ENCODE peak calls at places on chromosomes 4 and X, in ten cellular contexts. Y, K, G, I, P, C, Q, T, M and H are unnamed samples.

GRCh38 chr4:7328913-7329638 is 105.7 kb downstream of the PSAPL1 start:
- DNase-seq in Y (peak), C (peak), I (peak), Q (peak), K (peak), T (peak), G (peak), P (no peak), M (peak), H (no peak)

GRCh38 chr4:87824352-87824751 is 8.4 kb upstream of the MEPE start:
- DNase-seq in T (no peak), M (no peak), Q (no peak), Y (no peak), C (no peak), P (no peak), G (no peak), K (no peak), I (no peak), H (no peak)

GRCh38 chr4:76003015-76003414 is 4.3 kb downstream of the CXCL9 start:
- DNase-seq in C (no peak), G (no peak), K (no peak), Y (no peak), P (no peak), M (no peak), I (no peak), T (no peak), Q (no peak), H (no peak)

GRCh38 chr4:65083076-65083475 is 587.2 kb downstream of the EPHA5 start:
- DNase-seq in T (no peak), M (no peak), Y (no peak), P (no peak), G (no peak), K (no peak), Q (no peak), I (no peak), C (peak), H (no peak)

GRCh38 chr4:110055014-110055768 is 142.5 kb downstream of the EGF start:
- DNase-seq in Q (no peak), G (no peak), K (no peak), I (no peak), P (peak), M (no peak), Y (no peak), C (peak), T (no peak), H (peak)

GRCh38 chr4:183348706-183349659 is 26.8 kb upstream of the CLDN24 start:
- DNase-seq in G (peak), T (peak), Q (no peak), K (no peak), I (no peak), C (peak), Y (peak), P (no peak), M (no peak), H (peak)

GRCh38 chrX:99095965-99096364 is 1314.1 kb downstream of the PCDH19 start:
- DNase-seq in T (no peak), G (no peak), P (no peak), Q (no peak), I (no peak), K (no peak), M (no peak), Y (no peak), C (no peak), H (no peak)

GRCh38 chr4:39469429-39470077 is 10.7 kb downstream of the LIAS start:
- DNase-seq in G (peak), I (no peak), T (peak), Q (no peak), Y (peak), C (peak), K (peak), P (peak), M (no peak), H (peak)

GRCh38 chr4:153495480-153496206 is 29.5 kb downstream of the TMEM131L start:
- DNase-seq in Q (no peak), T (no peak), K (no peak), Y (no peak), P (no peak), I (no peak), C (no peak), G (no peak), M (no peak), H (peak)

GRCh38 chrX:17692709-17693346 is 44.5 kb upstream of the SCML1 start:
- DNase-seq in K (no peak), M (no peak), Q (no peak), P (no peak), Y (no peak), C (peak), G (no peak), T (no peak), I (no peak), H (no peak)

GRCh38 chr4:159235779-159236368 is 133.0 kb downstream of the RAPGEF2 start:
- DNase-seq in K (no peak), T (no peak), P (no peak), G (no peak), Q (no peak), M (no peak), Y (no peak), I (no peak), C (peak), H (no peak)

GRCh38 chr4:18675586-18675985 is 654.0 kb upstream of the LCORL start:
- DNase-seq in K (no peak), Q (no peak), I (no peak), M (no peak), T (no peak), C (no peak), Y (no peak), P (no peak), G (no peak), H (no peak)

GRCh38 chr4:53963786-53964185 is 100.6 kb downstream of the CHIC2 start:
- DNase-seq in I (no peak), G (no peak), M (no peak), Y (no peak), C (peak), P (no peak), Q (no peak), K (no peak), T (no peak), H (no peak)

GRCh38 chrX:148665001-148665400 is 164.6 kb downstream of the AFF2 start:
- DNase-seq in Q (no peak), C (no peak), P (no peak), G (no peak), Y (no peak), K (no peak), T (no peak), I (no peak), M (no peak), H (no peak)

DNA sequence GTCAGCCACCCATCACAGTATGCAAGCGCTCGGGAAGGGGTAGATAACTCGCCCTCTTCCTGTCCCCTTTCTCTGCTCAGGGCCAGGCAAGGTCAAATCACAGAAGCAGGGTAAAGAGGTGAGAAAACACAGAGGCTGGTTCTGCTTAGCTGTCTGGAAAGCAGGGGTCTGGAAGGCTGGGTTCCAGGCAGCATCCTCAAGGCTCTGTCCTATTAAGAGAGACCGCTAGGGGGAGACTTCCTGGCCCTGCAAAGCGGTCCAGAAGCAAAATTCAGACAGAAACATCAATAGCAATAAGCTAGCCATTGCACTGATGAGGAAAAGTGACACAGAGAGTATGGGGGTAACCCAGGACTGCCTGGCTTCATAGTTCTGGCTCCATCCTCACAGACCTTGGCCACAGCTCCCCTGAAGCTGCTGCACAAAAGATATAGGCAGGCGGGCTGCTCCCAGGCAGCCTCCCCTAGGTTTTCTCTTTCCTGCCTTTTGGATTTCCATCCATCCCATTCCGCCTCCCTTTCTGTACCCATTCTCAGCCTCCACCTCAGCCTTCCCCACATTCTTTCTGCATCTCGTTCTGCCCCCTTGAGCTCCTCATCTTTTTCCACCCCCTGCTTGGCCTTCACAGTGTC is 308.5 kb downstream of the EVC2 start:
- DNase-seq in Y (no peak), C (peak), P (no peak), K (no peak), T (peak), M (no peak), I (no peak), G (no peak), Q (no peak), H (no peak)
- TF ChIP-seq CTCF in Y (peak), C (peak), P (peak), K (peak), T (peak), M (peak), I (peak), G (peak), Q (peak), H (peak)

GRCh38 chr4:79917246-79917645 is 155.8 kb downstream of the ANTXR2 start:
- DNase-seq in G (peak), K (no peak), I (no peak), Q (no peak), P (peak), T (peak), M (peak), Y (peak), C (peak), H (peak)
- TF ChIP-seq CTCF in G (peak), K (peak), I (peak), Q (peak), P (peak), T (peak), M (peak), Y (peak), C (peak), H (peak)

DNA sequence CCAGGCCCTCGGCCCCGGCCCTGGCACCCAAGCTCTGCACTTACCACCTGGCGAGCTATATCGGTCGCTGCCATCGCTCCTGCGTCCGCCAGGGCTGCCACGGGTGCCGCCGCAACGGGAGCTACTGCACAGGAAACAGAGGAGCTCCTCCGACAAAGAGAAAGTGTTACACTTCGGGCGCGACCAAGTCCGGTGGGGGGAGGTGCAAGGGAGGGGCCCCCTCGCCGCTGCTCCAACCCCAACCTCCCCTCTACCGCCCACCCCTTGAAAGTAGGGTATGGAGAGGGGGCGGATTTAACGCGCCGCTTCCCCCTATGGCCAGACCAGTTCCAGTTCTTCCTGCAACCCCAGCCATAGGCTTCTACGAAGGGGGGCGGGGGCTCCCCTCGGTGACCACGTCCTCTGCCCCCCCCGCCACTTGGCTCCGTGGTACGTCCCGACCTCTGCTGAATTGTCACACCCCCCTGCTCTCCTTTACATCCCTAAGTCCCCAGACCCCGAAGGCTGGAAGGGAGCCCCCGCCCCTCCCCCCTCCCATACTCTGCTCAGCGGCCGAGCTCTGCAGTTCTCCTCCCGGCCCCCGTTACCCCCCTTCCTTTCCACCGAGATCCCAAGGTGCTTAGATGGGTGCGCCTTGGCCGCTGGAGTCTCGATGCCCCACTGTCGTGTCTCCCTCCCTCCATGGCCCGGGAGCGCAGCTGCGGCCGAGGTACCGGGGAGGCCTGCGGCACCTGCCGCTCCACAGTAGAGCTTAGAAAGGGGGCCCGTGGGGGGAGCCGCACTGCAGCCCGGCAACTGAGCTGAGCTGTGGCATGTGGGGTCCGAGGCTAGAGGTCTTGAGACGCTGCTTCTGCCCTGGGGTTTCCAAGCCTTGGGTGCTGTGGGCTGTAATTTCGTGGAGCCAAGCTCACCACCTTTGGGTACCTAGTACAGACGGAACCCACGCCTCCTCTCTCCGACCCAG is at the start of gene SEPTIN6:
- DNase-seq in T (peak), Q (peak), I (peak), M (peak), G (no peak), Y (no peak), C (peak), K (peak), P (peak), H (peak)
- TF ChIP-seq CTCF in T (no peak), Q (no peak), I (peak), M (no peak), G (peak), Y (peak), C (no peak), K (no peak), P (peak), H (no peak)

GRCh38 chrX:132442674-132443073 is 46.2 kb downstream of the MBNL3 start:
- DNase-seq in Q (no peak), C (peak), G (no peak), I (no peak), K (no peak), Y (no peak), P (no peak), M (no peak), T (no peak), H (no peak)
- TF ChIP-seq CTCF in Q (no peak), C (no peak), G (no peak), I (no peak), K (no peak), Y (no peak), P (no peak), M (no peak), T (no peak), H (no peak)

GRCh38 chrX:67724359-67725110 is 180.7 kb downstream of the AR start:
- DNase-seq in P (no peak), I (no peak), M (no peak), T (no peak), G (no peak), C (peak), K (peak), Y (no peak), Q (no peak), H (no peak)
- TF ChIP-seq CTCF in P (no peak), I (no peak), M (peak), T (no peak), G (no peak), C (peak), K (no peak), Y (peak), Q (peak), H (no peak)

GRCh38 chrX:57821703-57822375 is 88.4 kb downstream of the ZXDA start:
- DNase-seq in T (peak), C (peak), G (peak), Q (no peak), I (no peak), P (peak), Y (peak), K (no peak), M (peak), H (peak)

GRCh38 chrX:57822398-57822797 is 87.9 kb downstream of the ZXDA start:
- DNase-seq in I (no peak), G (no peak), M (no peak), K (no peak), T (no peak), Q (no peak), P (no peak), C (no peak), Y (no peak), H (no peak)

DNA sequence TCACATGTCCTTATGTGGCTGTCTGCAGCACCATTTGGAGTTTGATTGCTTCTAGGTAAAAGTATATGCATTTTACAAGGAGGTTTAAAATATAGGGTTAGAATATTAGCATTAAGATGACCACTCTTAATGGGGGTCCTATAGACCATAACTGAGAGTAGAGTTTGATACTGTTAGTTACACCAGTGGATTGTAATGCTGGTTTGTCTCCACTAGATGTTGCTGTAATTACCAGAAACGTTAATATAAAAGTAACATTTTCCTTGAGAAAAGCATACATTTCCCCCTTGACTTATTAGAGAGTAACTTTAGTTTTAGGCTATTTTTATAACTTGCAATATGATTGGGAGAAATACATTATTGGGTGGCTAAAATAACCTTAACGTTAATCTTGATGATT is 93.0 kb downstream of the ZXDA start:
- DNase-seq in C (no peak), T (no peak), K (no peak), G (no peak), Y (no peak), Q (no peak), I (no peak), P (no peak), M (no peak), H (no peak)
- TF ChIP-seq CTCF in C (no peak), T (peak), K (no peak), G (peak), Y (peak), Q (peak), I (peak), P (peak), M (peak), H (peak)

DNA sequence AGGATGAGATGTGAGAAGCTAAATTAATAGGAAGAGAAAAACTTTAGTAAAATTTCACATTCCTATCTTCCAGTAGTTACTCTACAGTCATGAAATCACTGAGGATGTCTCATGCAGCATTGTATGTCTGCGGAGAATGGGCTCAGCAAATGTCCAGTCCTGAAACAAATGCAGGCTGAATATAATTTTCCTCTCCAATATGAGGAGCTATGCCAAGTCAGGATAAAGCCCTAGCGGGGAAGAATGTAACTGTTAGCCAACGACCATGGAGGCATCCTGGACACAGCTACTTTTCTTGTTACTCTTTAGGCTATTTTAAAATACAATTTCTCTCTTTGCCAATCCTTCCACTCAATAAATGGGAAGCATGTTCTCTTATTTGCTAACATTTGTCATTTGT is 127.7 kb downstream of the PRKX start:
- DNase-seq in C (no peak), K (no peak), Q (no peak), I (no peak), M (no peak), Y (no peak), G (no peak), P (no peak), T (no peak), H (no peak)
- TF ChIP-seq CTCF in C (no peak), K (no peak), Q (no peak), I (no peak), M (no peak), Y (peak), G (no peak), P (no peak), T (no peak), H (no peak)

GRCh38 chrX:142089193-142089592 is 115.9 kb downstream of the MAGEC2 start:
- DNase-seq in M (no peak), T (peak), C (peak), I (no peak), P (no peak), G (no peak), K (no peak), Y (no peak), Q (no peak), H (no peak)
- TF ChIP-seq CTCF in M (no peak), T (peak), C (peak), I (peak), P (no peak), G (no peak), K (peak), Y (no peak), Q (peak), H (no peak)

DNA sequence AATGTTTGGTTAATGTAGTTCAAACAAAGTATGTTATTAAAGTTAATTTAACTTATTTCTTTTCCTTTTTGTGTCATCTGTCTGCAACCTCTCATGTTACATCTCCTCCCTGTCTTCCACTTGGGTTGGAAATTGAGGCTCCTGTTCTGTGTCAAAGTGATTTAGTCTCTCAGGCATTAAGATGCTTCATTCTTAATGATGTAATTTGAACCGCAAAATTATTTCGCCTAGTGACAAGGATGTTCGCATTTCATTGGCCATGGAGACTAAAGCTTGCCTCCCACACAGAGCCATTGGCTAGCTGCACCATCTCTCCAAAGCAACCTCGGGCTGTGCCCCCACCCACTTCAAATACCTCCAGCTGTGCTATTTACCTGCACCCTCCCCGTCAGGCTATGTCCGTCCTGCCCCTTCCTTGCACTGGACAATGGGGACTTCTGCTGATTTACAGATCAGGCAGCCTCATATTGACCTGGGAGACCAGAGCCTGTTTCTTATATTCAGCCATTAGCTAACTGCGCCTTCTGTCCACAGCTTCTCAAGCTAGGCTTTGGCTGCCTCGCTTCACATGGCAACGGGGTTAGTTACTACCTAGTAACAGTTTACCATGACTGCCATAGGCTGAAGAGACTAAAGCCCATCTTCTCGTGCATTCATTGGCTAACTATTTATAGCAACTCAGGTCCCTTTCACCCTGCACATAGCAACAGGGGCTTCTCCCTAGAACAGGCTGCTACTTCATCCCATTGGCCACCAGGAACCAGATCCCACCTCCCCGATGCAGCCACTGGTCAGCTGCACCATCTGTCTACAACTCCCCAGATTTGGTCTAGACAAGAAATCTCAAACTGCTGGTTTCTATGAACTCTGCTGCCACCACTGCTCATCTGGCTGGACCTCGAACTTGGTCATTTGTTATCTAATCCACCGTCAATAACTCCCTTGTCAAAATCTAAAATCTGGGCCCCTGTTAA is 8.6 kb upstream of the ZNF157 start:
- DNase-seq in K (peak), Q (peak), T (peak), M (peak), G (peak), P (peak), I (no peak), C (peak), Y (peak), H (peak)
- TF ChIP-seq CTCF in K (no peak), Q (peak), T (no peak), M (no peak), G (no peak), P (no peak), I (peak), C (no peak), Y (peak), H (no peak)

DNA sequence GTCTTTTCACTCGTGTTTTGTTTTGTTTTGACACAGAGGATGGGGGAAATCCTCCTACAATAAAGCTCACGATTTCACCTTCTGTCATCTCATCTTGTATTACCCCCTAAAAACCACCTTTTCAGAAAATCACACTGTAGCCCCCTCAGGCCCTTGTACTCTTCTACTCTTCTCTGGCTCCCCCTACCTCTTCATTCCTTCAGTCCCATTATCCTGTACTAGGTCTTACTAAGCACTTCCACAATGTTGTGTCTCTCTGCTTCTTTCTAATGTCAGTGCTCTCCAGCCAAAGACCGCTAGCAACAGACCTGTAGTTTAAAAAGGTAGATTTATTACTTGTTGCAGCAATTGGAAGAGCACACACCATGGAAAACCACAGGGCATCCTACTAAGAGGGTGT is 30.0 kb upstream of the RNF128 start:
- DNase-seq in Q (no peak), T (no peak), G (no peak), K (no peak), Y (no peak), I (no peak), M (no peak), C (no peak), P (no peak), H (no peak)
- TF ChIP-seq CTCF in Q (no peak), T (no peak), G (no peak), K (no peak), Y (no peak), I (no peak), M (no peak), C (no peak), P (no peak), H (no peak)